ENCODE peak calls at places on chromosomes 3 and 15, in eight cellular contexts. One of them, this sample, is unnamed.

GRCh38 chr3:189355481-189356201 is 183.9 kb downstream of the TPRG1 start:
- DNase-seq in bronchial epithelial cell: peak; percentile 95
- DNase-seq in lower leg skin: no peak
- DNase-seq in foreskin fibroblast: peak; percentile 3
- DNase-seq in upper lobe of left lung: no peak
- DNase-seq in mucosa of descending colon: no peak
- DNase-seq in lower lobe of right lung: no peak
- DNase-seq in GM10248: no peak
- DNase-seq in this sample: no peak

GRCh38 chr3:14209596-14210280 is 31.1 kb downstream of the LSM3 start:
- DNase-seq in bronchial epithelial cell: no peak
- DNase-seq in foreskin fibroblast: no peak
- DNase-seq in lower lobe of right lung: no peak
- DNase-seq in lower leg skin: no peak
- DNase-seq in mucosa of descending colon: no peak
- DNase-seq in GM10248: no peak
- DNase-seq in upper lobe of left lung: no peak
- DNase-seq in this sample: peak; percentile 60

GRCh38 chr3:127424766-127425504 is 137.1 kb upstream of the PRR20G start:
- DNase-seq in foreskin fibroblast: no peak
- DNase-seq in upper lobe of left lung: peak; percentile 13
- DNase-seq in mucosa of descending colon: no peak
- DNase-seq in GM10248: no peak
- DNase-seq in lower lobe of right lung: no peak
- DNase-seq in bronchial epithelial cell: no peak
- DNase-seq in lower leg skin: peak; percentile 61
- DNase-seq in this sample: peak; percentile 81

GRCh38 chr15:64096486-64097431 is 977 bp downstream of the SNX1 start:
- DNase-seq in bronchial epithelial cell: peak; percentile 60
- DNase-seq in GM10248: no peak
- DNase-seq in lower lobe of right lung: no peak
- DNase-seq in mucosa of descending colon: peak; percentile 29
- DNase-seq in lower leg skin: no peak
- DNase-seq in upper lobe of left lung: no peak
- DNase-seq in foreskin fibroblast: no peak
- DNase-seq in this sample: no peak

GRCh38 chr3:78900426-78900825 is 867.4 kb downstream of the ROBO1 start:
- DNase-seq in upper lobe of left lung: no peak
- DNase-seq in GM10248: no peak
- DNase-seq in foreskin fibroblast: no peak
- DNase-seq in lower lobe of right lung: no peak
- DNase-seq in mucosa of descending colon: no peak
- DNase-seq in bronchial epithelial cell: no peak
- DNase-seq in lower leg skin: no peak
- DNase-seq in this sample: no peak

GRCh38 chr3:128297401-128298138 is 144.3 kb downstream of the EEFSEC start:
- DNase-seq in mucosa of descending colon: no peak
- DNase-seq in lower leg skin: peak; percentile 54
- DNase-seq in upper lobe of left lung: peak; percentile 55
- DNase-seq in foreskin fibroblast: peak; percentile 34
- DNase-seq in GM10248: no peak
- DNase-seq in bronchial epithelial cell: peak; percentile 42
- DNase-seq in lower lobe of right lung: no peak
- DNase-seq in this sample: peak; percentile 84

GRCh38 chr3:159266779-159267178 is 464.9 kb downstream of the MFSD1 start:
- DNase-seq in mucosa of descending colon: no peak
- DNase-seq in lower leg skin: no peak
- DNase-seq in bronchial epithelial cell: peak; percentile 57
- DNase-seq in GM10248: no peak
- DNase-seq in foreskin fibroblast: no peak
- DNase-seq in upper lobe of left lung: no peak
- DNase-seq in lower lobe of right lung: no peak
- DNase-seq in this sample: no peak

GRCh38 chr15:65954289-65954741 is 85.0 kb downstream of the RAB11A start:
- DNase-seq in lower leg skin: no peak
- DNase-seq in foreskin fibroblast: no peak
- DNase-seq in GM10248: no peak
- DNase-seq in upper lobe of left lung: no peak
- DNase-seq in bronchial epithelial cell: peak; percentile 50
- DNase-seq in lower lobe of right lung: no peak
- DNase-seq in mucosa of descending colon: no peak
- DNase-seq in this sample: no peak

GRCh38 chr3:167673221-167673620 is 19.5 kb upstream of the WDR49 start:
- DNase-seq in upper lobe of left lung: no peak
- DNase-seq in foreskin fibroblast: no peak
- DNase-seq in mucosa of descending colon: no peak
- DNase-seq in bronchial epithelial cell: no peak
- DNase-seq in GM10248: no peak
- DNase-seq in lower lobe of right lung: no peak
- DNase-seq in lower leg skin: no peak
- DNase-seq in this sample: no peak

GRCh38 chr3:105409364-105409763 is 42.7 kb downstream of the ALCAM start:
- DNase-seq in GM10248: no peak
- DNase-seq in mucosa of descending colon: no peak
- DNase-seq in lower leg skin: no peak
- DNase-seq in lower lobe of right lung: no peak
- DNase-seq in upper lobe of left lung: no peak
- DNase-seq in foreskin fibroblast: no peak
- DNase-seq in bronchial epithelial cell: peak; percentile 87
- DNase-seq in this sample: no peak

GRCh38 chr3:66405701-66406091 is 95.1 kb downstream of the LRIG1 start:
- DNase-seq in bronchial epithelial cell: peak; percentile 13
- DNase-seq in upper lobe of left lung: no peak
- DNase-seq in mucosa of descending colon: no peak
- DNase-seq in foreskin fibroblast: peak; percentile 86
- DNase-seq in lower leg skin: peak; percentile 92
- DNase-seq in GM10248: no peak
- DNase-seq in lower lobe of right lung: no peak
- DNase-seq in this sample: no peak

GRCh38 chr3:194671511-194671899 is 486 bp downstream of the LSG1 start:
- DNase-seq in bronchial epithelial cell: peak; percentile 53
- DNase-seq in GM10248: peak; percentile 56
- DNase-seq in lower lobe of right lung: no peak
- DNase-seq in upper lobe of left lung: no peak
- DNase-seq in foreskin fibroblast: peak; percentile 34
- DNase-seq in mucosa of descending colon: no peak
- DNase-seq in lower leg skin: no peak
- DNase-seq in this sample: no peak
- TF ChIP-seq CTCF in bronchial epithelial cell: peak; percentile 33
- TF ChIP-seq CTCF in GM10248: peak; percentile 53
- TF ChIP-seq CTCF in lower lobe of right lung: peak; percentile 44
- TF ChIP-seq CTCF in upper lobe of left lung: peak; percentile 14
- TF ChIP-seq CTCF in foreskin fibroblast: peak; percentile 35
- TF ChIP-seq CTCF in mucosa of descending colon: peak; percentile 17
- TF ChIP-seq CTCF in lower leg skin: no peak
- TF ChIP-seq CTCF in this sample: peak; percentile 69

DNA sequence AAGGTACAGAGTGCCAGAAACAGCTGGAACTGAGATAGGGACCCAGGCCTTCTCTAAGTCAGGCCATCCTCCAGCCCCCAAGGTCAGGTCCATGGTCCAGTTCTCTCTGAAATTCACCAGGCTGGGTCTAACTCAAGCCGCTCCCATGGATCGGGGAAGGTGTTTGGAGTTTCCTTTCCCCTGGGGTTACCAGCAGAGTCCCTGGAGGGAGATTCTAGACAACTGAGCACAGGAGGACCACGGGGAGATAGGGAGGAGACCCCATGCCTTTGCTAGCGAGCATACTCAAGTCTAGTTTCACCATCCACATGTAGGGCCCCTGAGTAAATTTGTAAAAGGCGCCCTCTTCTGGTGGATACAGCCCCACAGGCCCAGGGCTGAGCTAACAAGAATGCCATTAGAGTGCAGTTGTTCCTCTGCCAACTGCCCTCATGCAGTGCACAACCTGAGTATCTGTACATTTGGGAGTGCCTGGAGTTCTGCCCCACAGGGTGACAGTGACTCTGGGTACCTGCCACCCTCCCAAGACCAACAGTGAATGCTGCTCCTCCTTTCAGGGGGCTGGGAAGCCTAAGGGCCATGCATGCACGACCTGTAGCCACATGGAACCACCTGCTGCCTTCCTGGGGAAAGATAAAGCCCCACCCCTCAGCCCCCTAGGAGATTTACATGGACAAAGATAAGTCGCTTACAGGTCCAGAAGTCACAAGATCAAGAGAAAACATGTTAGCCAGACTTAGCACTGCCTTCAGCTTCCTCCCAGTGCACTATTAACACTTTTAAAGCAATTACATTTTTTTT is 89.0 kb downstream of the IQSEC1 start:
- DNase-seq in lower leg skin: no peak
- DNase-seq in upper lobe of left lung: peak; percentile 68
- DNase-seq in mucosa of descending colon: peak; percentile 71
- DNase-seq in GM10248: peak; percentile 73
- DNase-seq in bronchial epithelial cell: peak; percentile 53
- DNase-seq in foreskin fibroblast: peak; percentile 63
- DNase-seq in lower lobe of right lung: no peak
- DNase-seq in this sample: no peak
- TF ChIP-seq CTCF in lower leg skin: no peak
- TF ChIP-seq CTCF in upper lobe of left lung: peak; percentile 70
- TF ChIP-seq CTCF in mucosa of descending colon: peak; percentile 55
- TF ChIP-seq CTCF in GM10248: peak; percentile 65
- TF ChIP-seq CTCF in bronchial epithelial cell: peak; percentile 90
- TF ChIP-seq CTCF in foreskin fibroblast: peak; percentile 87
- TF ChIP-seq CTCF in lower lobe of right lung: peak; percentile 75
- TF ChIP-seq CTCF in this sample: peak; percentile 88

DNA sequence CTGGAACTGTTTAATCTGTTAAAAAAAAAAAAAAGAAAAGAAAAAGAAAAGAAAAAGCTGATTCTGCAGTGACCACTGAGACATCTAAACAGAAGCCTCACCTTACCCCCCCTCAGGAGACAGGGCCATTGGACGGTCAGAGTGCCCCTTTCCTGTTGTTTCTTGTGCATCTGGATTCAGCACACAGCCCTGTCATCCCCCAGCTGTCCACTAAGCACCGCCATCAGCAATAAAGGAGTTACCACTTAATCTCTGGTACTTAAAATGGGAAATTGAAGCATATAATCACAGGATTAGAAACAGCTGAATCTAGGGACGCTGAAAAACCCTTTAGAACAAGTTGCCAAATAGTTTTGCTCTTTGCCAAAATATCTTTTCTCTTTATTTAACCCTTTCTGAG is 62.5 kb downstream of the TRIM69 start:
- DNase-seq in lower leg skin: no peak
- DNase-seq in mucosa of descending colon: no peak
- DNase-seq in lower lobe of right lung: no peak
- DNase-seq in bronchial epithelial cell: no peak
- DNase-seq in foreskin fibroblast: no peak
- DNase-seq in GM10248: no peak
- DNase-seq in upper lobe of left lung: no peak
- DNase-seq in this sample: no peak
- TF ChIP-seq CTCF in lower leg skin: no peak
- TF ChIP-seq CTCF in mucosa of descending colon: no peak
- TF ChIP-seq CTCF in lower lobe of right lung: no peak
- TF ChIP-seq CTCF in bronchial epithelial cell: peak; percentile 26
- TF ChIP-seq CTCF in foreskin fibroblast: peak; percentile 5
- TF ChIP-seq CTCF in GM10248: peak; percentile 15
- TF ChIP-seq CTCF in upper lobe of left lung: no peak
- TF ChIP-seq CTCF in this sample: peak; percentile 18

GRCh38 chr15:31302778-31303433 is 23.7 kb upstream of the KLF13 start:
- DNase-seq in mucosa of descending colon: no peak
- DNase-seq in foreskin fibroblast: no peak
- DNase-seq in upper lobe of left lung: no peak
- DNase-seq in lower lobe of right lung: no peak
- DNase-seq in lower leg skin: peak; percentile 84
- DNase-seq in GM10248: peak; percentile 62
- DNase-seq in bronchial epithelial cell: no peak
- DNase-seq in this sample: peak; percentile 80
- TF ChIP-seq CTCF in mucosa of descending colon: no peak
- TF ChIP-seq CTCF in foreskin fibroblast: no peak
- TF ChIP-seq CTCF in upper lobe of left lung: no peak
- TF ChIP-seq CTCF in lower lobe of right lung: no peak
- TF ChIP-seq CTCF in lower leg skin: no peak
- TF ChIP-seq CTCF in GM10248: peak; percentile 36
- TF ChIP-seq CTCF in bronchial epithelial cell: peak; percentile 1
- TF ChIP-seq CTCF in this sample: no peak

DNA sequence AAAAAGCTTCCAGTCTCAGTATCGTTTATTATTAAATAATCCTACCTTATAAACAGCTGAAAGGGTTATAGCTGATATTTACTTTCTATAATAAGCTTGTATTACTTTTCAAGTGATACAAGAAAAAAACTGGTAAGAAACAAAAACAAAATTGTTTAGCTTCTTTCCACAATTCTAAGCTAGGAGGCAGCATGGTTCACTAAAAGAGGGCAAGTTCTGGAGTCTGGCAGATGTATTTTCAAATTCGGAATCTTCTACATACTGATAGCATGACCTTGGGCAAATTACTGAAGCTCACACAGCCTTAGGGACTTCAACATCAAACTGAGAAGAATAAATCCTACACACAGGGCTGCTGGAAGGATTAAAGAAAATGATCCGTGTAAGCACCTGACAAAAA is 15.4 kb downstream of the C15orf62 start:
- DNase-seq in foreskin fibroblast: no peak
- DNase-seq in lower lobe of right lung: no peak
- DNase-seq in lower leg skin: no peak
- DNase-seq in GM10248: no peak
- DNase-seq in upper lobe of left lung: no peak
- DNase-seq in mucosa of descending colon: no peak
- DNase-seq in bronchial epithelial cell: no peak
- DNase-seq in this sample: no peak
- TF ChIP-seq CTCF in foreskin fibroblast: no peak
- TF ChIP-seq CTCF in lower lobe of right lung: no peak
- TF ChIP-seq CTCF in lower leg skin: no peak
- TF ChIP-seq CTCF in GM10248: no peak
- TF ChIP-seq CTCF in upper lobe of left lung: no peak
- TF ChIP-seq CTCF in mucosa of descending colon: no peak
- TF ChIP-seq CTCF in bronchial epithelial cell: peak; percentile 29
- TF ChIP-seq CTCF in this sample: no peak

DNA sequence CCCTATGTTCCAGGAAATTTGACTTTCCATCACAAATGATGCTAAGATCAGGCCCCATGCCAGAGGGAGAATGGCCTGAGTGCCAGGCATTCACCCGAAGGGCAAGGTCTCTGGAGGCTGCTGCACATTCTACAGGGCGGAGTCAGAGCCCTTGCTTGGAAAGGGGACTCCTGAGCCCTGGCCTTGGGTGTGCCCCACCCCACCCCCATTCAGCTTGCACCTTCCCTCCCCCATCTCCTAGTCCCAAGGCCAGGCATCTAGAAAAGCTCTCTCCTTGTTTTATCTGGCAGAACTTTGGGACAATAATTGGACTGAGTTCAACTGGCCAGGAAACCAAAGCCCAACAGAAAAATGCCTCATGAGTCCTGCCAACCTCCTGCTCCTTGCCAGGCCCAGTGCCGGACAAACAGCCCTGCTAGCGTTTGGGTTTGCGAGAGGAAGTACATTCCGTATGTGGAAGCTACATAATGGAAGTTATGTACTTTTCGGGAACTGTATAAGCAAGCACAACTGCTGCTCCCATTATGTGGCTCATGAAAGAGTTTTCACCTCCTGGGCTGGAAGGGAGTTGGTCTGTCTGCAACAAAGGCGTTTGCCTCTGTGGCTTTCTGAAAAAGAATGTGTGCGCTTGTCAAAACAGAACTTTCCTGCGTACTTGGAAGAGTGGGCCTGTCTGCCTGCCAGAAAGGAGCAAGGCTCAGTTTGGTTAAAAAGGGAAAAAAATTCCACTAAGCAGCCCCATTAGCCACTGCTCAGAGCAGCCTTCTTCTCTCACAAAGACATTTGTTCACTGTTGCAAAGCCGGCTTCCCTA is 321.4 kb upstream of the CTNNB1 start:
- DNase-seq in bronchial epithelial cell: peak; percentile 15
- DNase-seq in GM10248: no peak
- DNase-seq in foreskin fibroblast: no peak
- DNase-seq in upper lobe of left lung: peak; percentile 64
- DNase-seq in mucosa of descending colon: peak; percentile 24
- DNase-seq in lower lobe of right lung: peak; percentile 68
- DNase-seq in lower leg skin: peak; percentile 87
- DNase-seq in this sample: no peak
- TF ChIP-seq CTCF in bronchial epithelial cell: no peak
- TF ChIP-seq CTCF in GM10248: no peak
- TF ChIP-seq CTCF in foreskin fibroblast: no peak
- TF ChIP-seq CTCF in upper lobe of left lung: no peak
- TF ChIP-seq CTCF in mucosa of descending colon: no peak
- TF ChIP-seq CTCF in lower lobe of right lung: no peak
- TF ChIP-seq CTCF in lower leg skin: no peak
- TF ChIP-seq CTCF in this sample: no peak

This sample was measured in osteocyte.